ENCODE peak calls at places on chromosomes 5 and 9, in nine cellular contexts. H, W, N, U, V, S, J, T and Z are unnamed samples. For H3K36me3, the result is how much of the 10 kb centered on the place peaks cover.

GRCh38 chr5:178465861-178466288 is 124.3 kb downstream of the COL23A1 start:
- DNase-seq in T (no peak), N (peak), S (no peak), W (no peak), V (no peak), U (no peak), H (no peak), J (no peak), Z (no peak)

GRCh38 chr9:99819123-99819483 is 2.6 kb upstream of the NR4A3 start:
- DNase-seq in J (no peak), N (no peak), T (no peak), W (no peak), U (no peak), H (no peak), S (no peak), V (no peak), Z (no peak)

GRCh38 chr5:83306572-83307241 is 164.8 kb upstream of the VCAN start:
- DNase-seq in N (peak), T (peak), H (peak), W (no peak), U (peak), V (no peak), J (no peak), S (no peak), Z (peak)

GRCh38 chr5:142439208-142439607 is 114.4 kb upstream of the SPRY4 start:
- DNase-seq in S (no peak), V (no peak), U (peak), J (no peak), N (no peak), H (no peak), W (no peak), T (no peak), Z (no peak)

GRCh38 chr9:107336718-107337360 is 53.8 kb downstream of the RAD23B start:
- DNase-seq in W (no peak), J (no peak), H (no peak), N (no peak), V (peak), S (no peak), U (no peak), T (no peak), Z (no peak)

GRCh38 chr9:121640076-121640475 is 11.4 kb upstream of the DAB2IP start:
- DNase-seq in U (peak), J (peak), H (peak), V (peak), T (no peak), W (peak), S (peak), N (no peak), Z (no peak)

GRCh38 chr9:3758816-3759576 is 233.2 kb upstream of the RFX3 start:
- DNase-seq in W (no peak), J (no peak), H (no peak), S (no peak), T (no peak), V (no peak), N (no peak), U (no peak), Z (no peak)

GRCh38 chr5:38994329-38994927 is 79.8 kb downstream of the RICTOR start:
- DNase-seq in S (no peak), H (no peak), V (peak), J (no peak), U (peak), T (peak), W (peak), N (no peak), Z (no peak)

GRCh38 chr5:16784843-16785791 is 151.0 kb downstream of the MYO10 start:
- DNase-seq in W (no peak), H (no peak), S (peak), V (no peak), J (no peak), N (no peak), U (no peak), T (no peak), Z (no peak)

GRCh38 chr5:74212336-74212735 is 428.2 kb downstream of the ENC1 start:
- DNase-seq in N (no peak), T (peak), H (no peak), J (no peak), U (no peak), S (no peak), V (peak), W (peak), Z (no peak)

GRCh38 chr5:160604484-160604883 is 182.8 kb downstream of the PTTG1 start:
- DNase-seq in U (no peak), H (no peak), S (no peak), J (no peak), N (no peak), V (no peak), T (no peak), W (no peak), Z (no peak)

GRCh38 chr5:33781286-33781685 is 110.5 kb downstream of the ADAMTS12 start:
- DNase-seq in W (no peak), J (no peak), N (no peak), H (no peak), S (no peak), T (no peak), U (no peak), V (no peak), Z (peak)

GRCh38 chr5:96855041-96855872 is 21.0 kb upstream of the ERAP2 start:
- DNase-seq in N (no peak), H (no peak), J (no peak), T (no peak), U (no peak), V (no peak), S (no peak), W (no peak), Z (no peak)

GRCh38 chr9:120925535-120926396 is 830 bp downstream of the TRAF1 start:
- DNase-seq in T (no peak), V (no peak), H (no peak), W (no peak), J (no peak), U (no peak), S (no peak), N (peak), Z (peak)

GRCh38 chr5:139105621-139106071 is 92.5 kb downstream of the SIL1 start:
- DNase-seq in N (no peak), H (no peak), V (no peak), J (no peak), T (no peak), U (no peak), S (no peak), W (no peak), Z (no peak)

GRCh38 chr5:161306354-161306990 is 240.1 kb downstream of the GABRB2 start:
- DNase-seq in J (no peak), S (no peak), H (no peak), T (no peak), U (no peak), N (no peak), V (no peak), W (no peak), Z (no peak)

GRCh38 chr5:25963251-25964008 is 1075.0 kb downstream of the CDH9 start:
- DNase-seq in T (no peak), S (peak), H (peak), J (no peak), V (no peak), W (no peak), N (no peak), U (no peak), Z (no peak)

GRCh38 chr5:74182603-74183002 is 457.9 kb downstream of the ENC1 start:
- DNase-seq in N (no peak), H (no peak), J (no peak), U (no peak), T (no peak), W (no peak), S (no peak), V (no peak), Z (no peak)

GRCh38 chr9:77162366-77162765 is 15.0 kb upstream of the VPS13A start:
- DNase-seq in W (no peak), N (no peak), T (no peak), S (no peak), J (no peak), U (no peak), H (no peak), V (no peak), Z (no peak)

GRCh38 chr5:168073311-168073710 is 218.1 kb upstream of the WWC1 start:
- DNase-seq in V (no peak), S (no peak), T (no peak), H (no peak), J (no peak), N (no peak), W (no peak), U (no peak), Z (no peak)
- H3K4me3 ChIP-seq in V (no peak), S (no peak), T (no peak), H (no peak), J (no peak), N (no peak), W (no peak), U (no peak), Z (no peak)

DNA sequence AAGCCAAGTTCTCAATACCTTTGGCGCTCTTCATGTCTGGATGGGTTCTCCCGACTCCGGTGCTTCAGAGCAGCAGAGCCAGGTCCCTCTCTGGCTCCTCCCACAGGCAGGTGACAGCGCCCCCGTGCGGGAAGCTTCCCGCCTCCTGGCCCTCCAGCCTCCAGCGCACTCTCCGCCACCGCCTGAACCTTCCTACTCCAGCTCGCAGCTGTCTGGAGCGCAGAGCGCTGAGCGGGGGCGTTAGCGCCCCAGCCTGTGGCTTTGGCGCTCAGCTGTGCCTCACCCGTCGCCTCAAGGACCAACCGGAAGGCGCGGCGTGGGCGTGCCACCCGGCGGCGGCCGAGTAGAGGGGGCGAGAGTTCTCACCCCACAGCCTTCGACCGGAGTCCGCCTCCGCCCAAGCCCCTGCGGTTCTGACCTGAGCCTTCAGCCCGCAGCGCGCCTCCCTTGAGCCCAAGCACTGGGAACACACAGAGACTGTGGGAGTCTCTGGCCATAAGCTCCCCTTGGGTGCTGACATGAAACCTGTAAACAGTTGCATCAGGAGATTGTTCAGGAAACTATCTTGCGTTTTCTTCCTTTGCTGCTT is at the start of gene SLCO4C1:
- DNase-seq in T (no peak), U (peak), S (peak), W (peak), N (peak), H (peak), J (no peak), V (peak), Z (no peak)
- TF ChIP-seq CTCF in T (no peak), U (peak), S (no peak), W (peak), N (no peak), H (peak), J (no peak), V (peak), Z (peak)

DNA sequence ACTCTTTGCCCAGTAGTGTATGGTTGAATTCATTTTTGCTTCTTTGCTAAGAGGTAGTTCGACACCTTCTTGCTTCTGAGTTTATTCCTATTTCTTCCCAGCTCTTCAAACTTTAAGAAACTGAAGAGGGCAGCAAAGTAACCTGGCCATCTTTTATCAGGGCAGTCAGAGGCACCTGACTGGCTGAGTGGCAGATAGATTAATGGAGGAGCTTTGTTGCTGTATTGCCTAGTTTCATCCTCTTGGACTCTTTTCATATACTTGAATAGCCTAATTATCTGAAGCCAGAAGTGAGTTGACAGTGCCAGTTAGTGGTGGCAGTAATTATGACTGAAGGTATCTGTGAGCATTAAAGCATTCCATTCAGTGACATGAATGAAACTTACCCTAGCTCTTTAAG is 82.5 kb downstream of the UHRF2 start:
- DNase-seq in J (no peak), N (no peak), H (no peak), W (no peak), S (no peak), U (no peak), V (no peak), T (no peak), Z (no peak)
- H3K36me3 ChIP-seq in J (under half), N (under half), H (under half), W (under half), S (under half), U (under half), V (under half), T (under half), Z (under half)

GRCh38 chr5:136191304-136192014 is 1.5 kb downstream of the SMIM32 start:
- DNase-seq in H (no peak), T (no peak), S (no peak), V (no peak), N (no peak), W (no peak), J (no peak), U (no peak), Z (no peak)
- H3K4me3 ChIP-seq in H (peak), T (no peak), S (no peak), V (no peak), N (peak), W (peak), J (peak), U (peak), Z (no peak)

DNA sequence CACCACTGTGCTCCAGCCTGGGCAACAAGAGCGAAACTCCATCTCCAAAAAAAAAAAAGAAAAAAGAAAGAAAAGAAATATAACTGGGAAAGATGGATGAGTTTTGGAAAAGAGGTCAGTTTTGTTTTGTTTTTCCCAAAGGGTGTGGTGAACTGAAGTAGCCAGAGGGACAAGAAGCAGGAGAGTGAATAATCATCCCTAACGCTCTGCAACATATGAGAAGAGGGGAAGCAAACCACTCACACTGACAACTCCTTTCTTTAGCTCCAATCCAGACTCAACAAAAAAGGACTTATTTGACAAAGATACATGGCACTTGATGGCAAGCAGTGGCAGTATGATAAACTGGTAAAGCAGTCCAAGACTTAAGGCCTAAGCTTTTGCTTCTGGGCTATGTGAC is 176.1 kb upstream of the HMHB1 start:
- DNase-seq in N (no peak), W (no peak), T (no peak), V (no peak), S (no peak), U (no peak), J (no peak), H (no peak), Z (no peak)
- TF ChIP-seq CTCF in N (no peak), W (no peak), T (no peak), V (no peak), S (no peak), U (no peak), J (no peak), H (no peak), Z (no peak)

GRCh38 chr9:127826253-127826913 is 23.7 kb downstream of the FPGS start:
- DNase-seq in N (no peak), V (no peak), W (no peak), S (peak), J (peak), T (no peak), U (no peak), H (no peak), Z (no peak)
- H3K36me3 ChIP-seq in N (under half), V (under half), W (under half), S (under half), J (under half), T (under half), U (under half), H (half or more), Z (under half)